ENCODE peak calls at places on chromosomes 2 and 18, in seven cellular contexts. J, F, Y, N, V, D and B are unnamed samples.

GRCh38 chr2:12167525-12168317 is 421.3 kb downstream of the LPIN1 start:
- DNase-seq in V (no peak), Y (no peak), F (no peak), N (no peak), J (no peak), D (peak; percentile 45), B (peak; percentile 73)

GRCh38 chr18:28728891-28729290 is 552.0 kb upstream of the CDH2 start:
- DNase-seq in N (no peak), V (no peak), J (no peak), F (no peak), Y (no peak), D (no peak), B (no peak)

GRCh38 chr18:61475931-61476330 is 142.7 kb downstream of the CDH20 start:
- DNase-seq in V (no peak), N (no peak), D (no peak), Y (no peak), F (no peak), J (no peak), B (no peak)

GRCh38 chr2:19876751-19877150 is 25.0 kb downstream of the TTC32 start:
- DNase-seq in F (no peak), V (no peak), D (no peak), J (no peak), N (no peak), Y (no peak), B (peak; percentile 3)

GRCh38 chr18:12254137-12254819 is at the start of gene CIDEA:
- DNase-seq in Y (no peak), F (no peak), V (no peak), D (no peak), N (no peak), J (no peak), B (no peak)

GRCh38 chr18:58807766-58808165 is 56.9 kb upstream of the ZNF532 start:
- DNase-seq in J (no peak), N (no peak), D (no peak), V (no peak), F (no peak), Y (no peak), B (peak; percentile 78)

GRCh38 chr2:166184789-166185188 is 57.0 kb upstream of the SCN1A start:
- DNase-seq in F (no peak), V (no peak), J (no peak), N (no peak), Y (no peak), D (no peak), B (no peak)

GRCh38 chr18:64893349-64893748 is 744.5 kb upstream of the LINC00305 start:
- DNase-seq in F (no peak), J (no peak), V (no peak), Y (no peak), D (no peak), N (no peak), B (no peak)

GRCh38 chr2:220198911-220199310 is 571.5 kb downstream of the SLC4A3 start:
- DNase-seq in V (no peak), N (no peak), J (no peak), Y (no peak), D (no peak), F (no peak), B (peak; percentile 23)

GRCh38 chr18:62505669-62506494 is 16.9 kb upstream of the ZCCHC2 start:
- DNase-seq in J (no peak), D (no peak), V (no peak), F (no peak), Y (no peak), N (no peak), B (no peak)

GRCh38 chr2:134739261-134739878 is 20.6 kb upstream of the TMEM163 start:
- DNase-seq in Y (no peak), J (no peak), D (no peak), F (no peak), N (no peak), V (no peak), B (no peak)

GRCh38 chr2:64989982-64990614 is 899 bp downstream of the SLC1A4 start:
- DNase-seq in Y (peak; percentile 19), D (peak; percentile 23), N (peak; percentile 38), V (no peak), F (no peak), J (peak; percentile 28), B (no peak)

GRCh38 chr18:47413327-47413726 is 161.9 kb upstream of the SKOR2 start:
- DNase-seq in Y (no peak), J (peak; percentile 40), F (no peak), V (no peak), D (no peak), N (no peak), B (no peak)

DNA sequence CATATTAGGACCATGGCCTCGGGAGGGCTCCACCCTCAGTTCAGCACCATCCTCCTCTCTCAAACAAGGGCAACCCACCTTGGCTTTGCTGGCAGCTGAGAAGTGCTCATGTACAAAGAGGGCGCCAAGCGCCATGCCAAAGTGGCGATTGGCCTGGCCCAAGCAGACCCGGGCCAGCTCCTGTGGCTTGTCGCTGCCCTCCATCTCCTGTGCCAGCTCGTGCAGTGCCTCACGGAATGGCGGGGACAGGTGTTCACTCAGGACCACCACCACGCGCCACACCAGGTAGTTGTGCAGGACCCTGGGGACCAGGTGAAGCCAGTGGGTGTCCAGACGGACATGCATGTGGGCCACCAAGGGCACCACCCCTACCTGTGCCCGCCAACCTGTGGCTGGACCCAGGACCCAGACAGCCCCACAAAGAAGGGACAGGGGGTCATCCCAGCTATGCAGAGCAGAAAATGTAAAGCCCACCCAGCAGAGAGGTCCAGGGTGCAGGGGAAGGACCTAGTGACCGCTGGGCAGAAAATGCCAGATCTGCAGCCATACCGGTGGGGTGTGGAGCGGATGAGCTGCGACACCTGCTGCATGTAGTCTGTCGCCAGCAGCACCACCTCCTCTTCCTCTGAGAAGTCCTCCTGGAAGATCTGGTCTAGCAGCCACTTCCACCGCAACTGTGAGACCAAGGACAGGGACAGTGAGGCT is 3.6 kb downstream of the ECEL1 start:
- DNase-seq in V (peak; percentile 36), F (peak; percentile 9), J (no peak), Y (no peak), D (no peak), N (peak; percentile 19), B (no peak)
- H3K27me3 ChIP-seq in V (peaks cover 69% of the 10 kb centered on the region), F (peaks cover 100% of the 10 kb centered on the region), J (peaks cover 97% of the 10 kb centered on the region), Y (peaks cover 21% of the 10 kb centered on the region), D (peaks cover 42% of the 10 kb centered on the region), N (no peaks in the 10 kb centered on the region), B (no peaks in the 10 kb centered on the region)

GRCh38 chr2:241983571-241984270 is 114.2 kb downstream of the RTP5 start:
- DNase-seq in Y (no peak), J (peak; percentile 23), V (no peak), D (no peak), N (no peak), F (no peak), B (peak; percentile 8)

GRCh38 chr2:241984658-241985057 is 115.1 kb downstream of the RTP5 start:
- DNase-seq in V (no peak), D (no peak), Y (no peak), F (no peak), N (no peak), J (peak; percentile 3), B (peak; percentile 1)

GRCh38 chr2:241981076-241981700 is 111.7 kb downstream of the RTP5 start:
- DNase-seq in F (no peak), J (peak; percentile 17), D (no peak), N (no peak), V (no peak), Y (no peak), B (no peak)

GRCh38 chr2:241984271-241984655 is 114.7 kb downstream of the RTP5 start:
- DNase-seq in N (no peak), J (no peak), V (no peak), D (no peak), F (no peak), Y (no peak), B (no peak)

DNA sequence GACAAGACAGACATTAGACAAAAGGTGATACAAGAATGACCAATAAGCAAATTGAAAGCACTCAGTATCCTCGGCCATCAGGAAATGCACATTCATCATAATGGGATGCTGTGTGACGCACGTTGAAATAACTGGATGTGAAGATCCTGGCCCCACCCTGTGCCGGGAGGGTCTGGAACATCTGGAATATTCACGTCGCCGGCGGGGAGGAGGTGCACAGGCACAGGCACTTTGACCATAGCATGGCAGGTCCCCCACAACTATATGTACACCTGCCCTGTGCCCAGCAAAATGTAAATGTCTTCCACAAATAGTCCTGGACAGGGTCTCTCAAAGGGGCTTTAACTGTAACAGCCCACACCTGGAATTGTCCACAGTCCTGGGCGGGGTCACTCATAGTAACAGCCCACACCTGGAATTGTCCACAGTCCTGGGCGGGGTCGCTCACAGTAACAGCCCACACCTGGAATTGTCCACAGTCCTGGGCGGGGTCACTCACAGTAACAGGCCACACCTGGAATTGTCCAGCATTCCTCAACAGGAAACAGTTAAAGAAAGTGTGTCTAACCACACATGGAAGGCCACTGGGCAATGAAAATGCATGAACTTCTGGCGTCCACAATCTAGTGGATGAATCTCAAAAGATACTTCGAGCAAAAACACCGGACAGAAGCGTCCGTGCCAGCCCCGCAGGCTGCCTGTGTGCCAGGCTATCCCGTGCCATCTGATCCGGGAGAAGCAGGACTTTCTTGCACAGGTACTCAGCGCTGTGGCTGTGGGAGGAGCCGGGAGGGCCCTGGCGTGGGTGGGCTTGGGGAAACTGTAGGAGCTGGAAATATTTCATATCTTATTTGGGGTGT is 113.4 kb downstream of the RTP5 start:
- DNase-seq in F (no peak), Y (no peak), N (no peak), J (peak; percentile 32), V (no peak), D (no peak), B (peak; percentile 12)
- H3K27me3 ChIP-seq in F (peaks cover 10% of the 10 kb centered on the region), Y (peaks cover 1% of the 10 kb centered on the region), N (no peaks in the 10 kb centered on the region), J (peaks cover 5% of the 10 kb centered on the region), V (no peaks in the 10 kb centered on the region), D (no peaks in the 10 kb centered on the region), B (no peaks in the 10 kb centered on the region)

DNA sequence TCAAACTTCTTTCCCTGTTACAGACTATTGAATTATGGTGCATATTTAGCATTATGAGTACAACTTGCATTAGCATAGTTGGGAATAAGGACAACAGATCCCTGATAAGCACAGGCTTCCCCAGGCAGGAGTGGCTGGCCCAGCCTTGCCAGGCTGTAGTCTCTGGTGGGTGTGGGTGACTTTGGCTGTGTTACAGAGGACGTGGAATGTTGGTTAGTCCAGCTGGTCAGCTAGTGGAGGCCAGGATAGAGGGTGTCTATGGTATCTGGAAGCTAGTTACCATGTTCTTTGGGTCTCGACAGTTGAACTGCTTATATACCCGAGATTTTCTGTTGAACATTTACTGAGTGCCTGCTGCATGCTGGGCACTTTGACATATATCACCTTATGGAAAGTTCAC is 4.7 kb downstream of the SH3RF3 start:
- DNase-seq in J (no peak), V (no peak), N (no peak), F (no peak), D (no peak), Y (no peak), B (no peak)
- H3K27me3 ChIP-seq in J (peaks cover 24% of the 10 kb centered on the region), V (peaks cover 19% of the 10 kb centered on the region), N (no peaks in the 10 kb centered on the region), F (no peaks in the 10 kb centered on the region), D (peaks cover 12% of the 10 kb centered on the region), Y (no peaks in the 10 kb centered on the region), B (no peaks in the 10 kb centered on the region)

DNA sequence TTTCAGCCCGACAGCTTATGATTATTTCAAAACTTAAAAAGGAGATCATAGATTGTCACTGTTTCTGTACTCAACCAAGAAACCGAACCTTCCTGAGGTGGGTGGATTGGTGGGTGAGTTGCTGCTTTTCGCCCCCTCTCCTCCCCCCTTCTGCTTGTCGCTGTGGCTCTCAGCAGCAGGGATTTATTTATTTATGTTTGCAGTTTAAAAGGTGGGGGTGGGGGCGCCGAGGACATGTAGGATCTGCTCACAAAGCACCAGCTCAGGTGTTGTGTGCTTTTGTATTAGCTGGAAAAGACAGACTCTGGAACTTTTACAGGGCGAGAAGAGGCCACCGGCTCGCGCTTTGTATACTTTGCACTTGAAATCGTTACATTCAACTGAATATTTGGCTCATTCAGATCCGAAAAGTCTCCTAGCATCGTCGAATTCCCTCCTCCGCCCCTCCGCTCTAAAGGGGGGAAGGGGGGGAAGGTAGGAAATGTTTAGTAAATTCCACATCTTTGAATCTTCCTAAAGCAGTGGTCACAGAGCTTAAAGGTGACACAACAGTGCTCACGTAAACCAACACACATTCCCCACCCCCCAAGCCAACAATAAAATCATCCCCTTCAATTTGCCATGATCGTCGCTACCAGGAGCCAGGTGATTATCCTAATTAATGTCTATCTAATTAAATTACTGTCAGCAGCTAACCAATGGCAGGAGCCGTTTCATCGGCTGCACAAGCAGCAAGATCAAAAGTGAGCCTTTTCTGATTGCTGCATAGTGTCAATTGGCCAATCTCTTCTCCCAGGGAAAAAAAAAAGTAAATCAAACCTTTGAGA is 417 bp upstream of the TBR1 start:
- DNase-seq in F (no peak), Y (no peak), N (no peak), V (no peak), D (peak; percentile 53), J (no peak), B (no peak)
- H3K27me3 ChIP-seq in F (peaks cover 73% of the 10 kb centered on the region), Y (peaks cover 32% of the 10 kb centered on the region), N (peaks cover 2% of the 10 kb centered on the region), V (peaks cover 74% of the 10 kb centered on the region), D (no peaks in the 10 kb centered on the region), J (peaks cover 70% of the 10 kb centered on the region), B (peaks cover 3% of the 10 kb centered on the region)